ENCODE peak calls at places on chromosomes 1 and 21, in five cellular contexts. One of them, this sample, is unnamed. For H3K4me1, the result is how much of the 10 kb centered on the place peaks cover.

GRCh38 chr1:174407705-174408104 is 40.1 kb upstream of the GPR52 start:
- DNase-seq in uterus: no peak
- DNase-seq in esophagus muscularis mucosa: no peak
- DNase-seq in spleen: no peak
- DNase-seq in heart left ventricle: no peak
- DNase-seq in this sample: no peak

GRCh38 chr1:180581635-180582039 is 22.9 kb downstream of the OVAAL start:
- DNase-seq in uterus: no peak
- DNase-seq in esophagus muscularis mucosa: no peak
- DNase-seq in spleen: no peak
- DNase-seq in heart left ventricle: no peak
- DNase-seq in this sample: no peak

GRCh38 chr1:96374076-96374762 is 347.4 kb upstream of the PTBP2 start:
- DNase-seq in uterus: no peak
- DNase-seq in esophagus muscularis mucosa: no peak
- DNase-seq in spleen: no peak
- DNase-seq in heart left ventricle: no peak
- DNase-seq in this sample: no peak

GRCh38 chr1:85297538-85297854 is 21.1 kb upstream of the BCL10 start:
- DNase-seq in uterus: no peak
- DNase-seq in esophagus muscularis mucosa: no peak
- DNase-seq in spleen: no peak
- DNase-seq in heart left ventricle: no peak
- DNase-seq in this sample: no peak

GRCh38 chr1:53080769-53081168 is 18.8 kb downstream of the PODN start:
- DNase-seq in uterus: no peak
- DNase-seq in esophagus muscularis mucosa: no peak
- DNase-seq in spleen: peak
- DNase-seq in heart left ventricle: no peak
- DNase-seq in this sample: peak

GRCh38 chr1:227215863-227216510 is 102.3 kb downstream of the CDC42BPA start:
- DNase-seq in uterus: no peak
- DNase-seq in esophagus muscularis mucosa: no peak
- DNase-seq in spleen: no peak
- DNase-seq in heart left ventricle: no peak
- DNase-seq in this sample: no peak

GRCh38 chr1:115543247-115543646 is 98.5 kb upstream of the VANGL1 start:
- DNase-seq in uterus: no peak
- DNase-seq in esophagus muscularis mucosa: no peak
- DNase-seq in spleen: no peak
- DNase-seq in heart left ventricle: no peak
- DNase-seq in this sample: no peak

GRCh38 chr1:14494931-14495330 is 103.6 kb upstream of the KAZN start:
- DNase-seq in uterus: no peak
- DNase-seq in esophagus muscularis mucosa: no peak
- DNase-seq in spleen: no peak
- DNase-seq in heart left ventricle: no peak
- DNase-seq in this sample: no peak

GRCh38 chr21:41873426-41873825 is 5.7 kb downstream of the PRDM15 start:
- DNase-seq in uterus: no peak
- DNase-seq in esophagus muscularis mucosa: no peak
- DNase-seq in spleen: no peak
- DNase-seq in heart left ventricle: no peak
- DNase-seq in this sample: no peak
- H3K4me1 ChIP-seq in uterus: under half
- H3K4me1 ChIP-seq in esophagus muscularis mucosa: under half
- H3K4me1 ChIP-seq in spleen: under half
- H3K4me1 ChIP-seq in heart left ventricle: under half
- H3K4me1 ChIP-seq in this sample: under half

GRCh38 chr1:65297686-65298085 is 11.7 kb upstream of the DNAJC6 start:
- DNase-seq in uterus: no peak
- DNase-seq in esophagus muscularis mucosa: no peak
- DNase-seq in spleen: no peak
- DNase-seq in heart left ventricle: no peak
- DNase-seq in this sample: no peak
- TF ChIP-seq POLR2A in uterus: no peak
- TF ChIP-seq POLR2A in esophagus muscularis mucosa: no peak
- TF ChIP-seq POLR2A in spleen: no peak
- TF ChIP-seq POLR2A in heart left ventricle: no peak
- TF ChIP-seq POLR2A in this sample: no peak

DNA sequence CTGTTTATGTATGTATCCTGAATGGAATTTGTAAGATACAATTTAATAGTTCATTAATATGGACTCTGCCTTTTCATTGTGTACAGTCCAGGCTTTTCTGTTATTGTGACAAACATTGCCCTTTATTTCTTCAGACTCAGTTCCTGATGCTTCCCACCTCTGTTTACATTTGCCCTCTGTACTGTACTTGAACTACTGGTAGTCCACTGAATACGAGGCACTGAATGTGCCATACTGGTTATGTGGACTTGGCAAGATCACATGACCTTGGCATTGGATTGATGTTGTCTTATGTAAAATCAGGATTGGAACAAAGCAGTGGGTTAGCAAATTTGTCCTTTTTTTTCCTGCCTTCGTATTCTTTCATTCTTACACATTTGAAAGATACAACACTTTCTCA is 27.8 kb downstream of the RALGPS2 start:
- DNase-seq in uterus: no peak
- DNase-seq in esophagus muscularis mucosa: no peak
- DNase-seq in spleen: no peak
- DNase-seq in heart left ventricle: no peak
- DNase-seq in this sample: no peak
- H3K27ac ChIP-seq in uterus: no peak
- H3K27ac ChIP-seq in esophagus muscularis mucosa: no peak
- H3K27ac ChIP-seq in spleen: no peak
- H3K27ac ChIP-seq in heart left ventricle: no peak
- H3K27ac ChIP-seq in this sample: no peak

DNA sequence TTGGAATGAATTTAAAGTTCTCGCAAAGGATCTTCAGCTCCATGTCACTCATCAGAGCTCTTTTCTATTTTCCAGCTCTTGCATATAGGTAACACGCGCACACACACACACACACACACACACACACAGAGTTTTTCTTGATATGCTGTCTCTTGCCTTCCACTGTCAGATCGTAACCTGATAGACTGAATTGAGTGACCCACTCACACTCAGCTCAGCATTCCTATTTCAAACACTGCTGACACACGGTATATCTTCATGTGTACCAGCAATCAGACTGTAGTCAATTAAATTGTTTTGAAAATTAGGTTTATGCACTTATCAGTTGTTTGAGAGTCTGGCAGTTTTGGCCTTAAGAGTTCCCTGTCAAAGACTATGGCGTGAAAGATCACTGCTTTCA is 214.2 kb downstream of the PBX1 start:
- DNase-seq in uterus: peak
- DNase-seq in esophagus muscularis mucosa: no peak
- DNase-seq in spleen: no peak
- DNase-seq in heart left ventricle: no peak
- DNase-seq in this sample: no peak
- H3K4me1 ChIP-seq in uterus: under half
- H3K4me1 ChIP-seq in esophagus muscularis mucosa: half or more
- H3K4me1 ChIP-seq in spleen: under half
- H3K4me1 ChIP-seq in heart left ventricle: under half
- H3K4me1 ChIP-seq in this sample: under half

DNA sequence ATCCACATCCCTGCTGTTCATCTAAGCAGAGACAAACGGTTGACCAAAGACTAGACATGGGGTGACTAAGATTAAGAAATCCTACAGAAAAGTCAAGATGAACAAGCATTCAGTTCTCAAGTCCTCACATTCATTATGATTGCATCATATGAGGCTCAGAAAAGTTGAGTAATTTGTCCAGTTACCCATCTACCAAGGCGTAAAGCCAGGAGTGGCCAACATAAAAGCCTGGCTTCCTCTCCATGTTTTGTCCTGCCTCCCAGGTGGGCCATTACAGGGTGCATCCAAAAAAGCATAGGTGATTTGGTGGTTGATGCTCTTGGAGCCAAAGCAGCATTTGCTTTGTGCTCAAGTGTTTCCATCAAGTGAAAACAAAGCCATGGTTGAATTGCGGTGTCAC is 53.8 kb downstream of the KCNJ15 start:
- DNase-seq in uterus: no peak
- DNase-seq in esophagus muscularis mucosa: no peak
- DNase-seq in spleen: no peak
- DNase-seq in heart left ventricle: no peak
- DNase-seq in this sample: no peak
- TF ChIP-seq POLR2A in uterus: no peak
- TF ChIP-seq POLR2A in esophagus muscularis mucosa: no peak
- TF ChIP-seq POLR2A in spleen: no peak
- TF ChIP-seq POLR2A in heart left ventricle: no peak
- TF ChIP-seq POLR2A in this sample: no peak

DNA sequence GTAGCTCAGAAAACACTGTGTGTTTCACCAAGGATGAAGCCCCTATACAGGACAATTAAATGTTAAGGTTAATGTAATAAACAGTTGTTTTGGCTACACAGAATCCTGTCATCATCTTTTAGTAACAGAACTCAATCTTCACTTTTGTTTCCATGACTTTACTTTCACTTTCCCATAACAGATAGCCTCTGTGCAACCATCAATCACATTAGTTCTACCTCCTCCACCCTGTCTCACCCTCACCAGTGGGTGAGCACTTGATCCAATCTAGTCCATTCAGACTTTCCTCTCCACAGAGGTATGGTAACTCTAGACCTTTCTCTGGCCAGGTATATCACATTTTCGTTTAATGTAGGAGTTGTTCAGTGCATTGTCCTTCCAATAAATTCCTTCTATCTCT is 1018.5 kb downstream of the ADGRL2 start:
- DNase-seq in uterus: no peak
- DNase-seq in esophagus muscularis mucosa: no peak
- DNase-seq in spleen: no peak
- DNase-seq in heart left ventricle: no peak
- DNase-seq in this sample: no peak
- H3K27ac ChIP-seq in uterus: no peak
- H3K27ac ChIP-seq in esophagus muscularis mucosa: no peak
- H3K27ac ChIP-seq in spleen: no peak
- H3K27ac ChIP-seq in heart left ventricle: no peak
- H3K27ac ChIP-seq in this sample: no peak

DNA sequence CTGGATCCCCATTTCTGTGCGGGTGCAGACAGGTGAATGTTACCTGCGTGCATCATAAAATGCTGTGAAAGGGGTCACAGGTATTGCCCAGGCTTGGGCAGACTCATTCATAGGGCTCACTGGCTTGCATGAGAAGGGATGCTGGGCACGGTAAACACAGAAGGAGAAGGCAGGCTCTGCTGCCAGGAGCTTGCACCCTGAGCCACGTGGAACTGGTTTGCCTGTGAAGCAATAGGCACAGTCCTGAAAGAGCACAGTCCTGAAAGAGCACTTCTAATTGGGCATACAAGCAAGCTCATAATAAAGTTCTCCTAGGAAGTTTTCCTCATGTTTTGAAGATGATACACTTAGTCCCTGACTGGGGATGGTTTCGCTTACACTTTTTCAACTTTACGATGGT is 40.9 kb downstream of the GALNT2 start:
- DNase-seq in uterus: no peak
- DNase-seq in esophagus muscularis mucosa: no peak
- DNase-seq in spleen: no peak
- DNase-seq in heart left ventricle: no peak
- DNase-seq in this sample: no peak
- H3K4me1 ChIP-seq in uterus: under half
- H3K4me1 ChIP-seq in esophagus muscularis mucosa: half or more
- H3K4me1 ChIP-seq in spleen: under half
- H3K4me1 ChIP-seq in heart left ventricle: under half
- H3K4me1 ChIP-seq in this sample: half or more